ENCODE peak calls at places on chromosomes 16 and 17, in seven cellular contexts. L, F, R, N, P, H and K are unnamed samples.
A peak's percentile ranks its signal among the peaks of the same experiment; 100 is the strongest.

GRCh38 chr17:31580331-31581021 is 189.0 kb downstream of the RAB11FIP4 start:
- DNase-seq in L (no peak), F (no peak), H (peak; percentile 58), R (no peak), N (no peak), P (no peak), K (peak; percentile 36)

GRCh38 chr17:20063665-20064648 is 54.8 kb downstream of the SPECC1 start:
- DNase-seq in R (peak; percentile 79), H (peak; percentile 76), P (no peak), L (no peak), F (no peak), N (no peak), K (peak; percentile 69)

GRCh38 chr16:31177136-31177535 is 2.8 kb upstream of the FUS start:
- DNase-seq in H (no peak), F (no peak), N (no peak), L (peak; percentile 42), P (peak; percentile 77), R (no peak), K (no peak)

GRCh38 chr17:28720247-28720996 is 637 bp downstream of the RPL23A start:
- DNase-seq in F (no peak), N (no peak), R (no peak), H (no peak), P (peak; percentile 68), L (peak; percentile 19), K (no peak)

GRCh38 chr16:66477028-66477515 is 50.0 kb downstream of the BEAN1 start:
- DNase-seq in F (no peak), L (no peak), R (no peak), P (no peak), N (no peak), H (no peak), K (no peak)

GRCh38 chr16:56306690-56307533 is 115.6 kb downstream of the GNAO1 start:
- DNase-seq in R (no peak), N (no peak), F (peak; percentile 22), P (no peak), L (no peak), H (no peak), K (no peak)

GRCh38 chr17:73017653-73018052 is 74.8 kb downstream of the SLC39A11 start:
- DNase-seq in F (no peak), H (no peak), R (peak; percentile 34), P (no peak), N (no peak), L (no peak), K (no peak)

GRCh38 chr16:4486126-4486893 is 10.1 kb downstream of the HMOX2 start:
- DNase-seq in H (peak; percentile 73), F (no peak), L (no peak), N (no peak), P (no peak), R (no peak), K (peak; percentile 77)

GRCh38 chr16:89360760-89361435 is 129.5 kb downstream of the ANKRD11 start:
- DNase-seq in P (peak; percentile 95), N (no peak), R (no peak), F (no peak), H (peak; percentile 36), L (peak; percentile 79), K (no peak)

GRCh38 chr17:27489045-27489715 is 32.9 kb downstream of the KSR1 start:
- DNase-seq in H (peak; percentile 65), N (no peak), P (no peak), L (no peak), R (no peak), F (no peak), K (peak; percentile 33)

GRCh38 chr17:8602679-8603078 is 27.8 kb downstream of the MYH10 start:
- DNase-seq in R (no peak), N (no peak), L (no peak), F (no peak), H (no peak), P (no peak), K (no peak)

GRCh38 chr17:8791910-8792270 is 7.3 kb downstream of the MFSD6L start:
- DNase-seq in L (no peak), H (peak; percentile 14), P (no peak), N (no peak), R (peak; percentile 13), F (no peak), K (no peak)

GRCh38 chr16:87391324-87391949 is 699 bp upstream of the MAP1LC3B start:
- DNase-seq in N (no peak), F (peak; percentile 77), R (no peak), P (no peak), H (peak; percentile 68), L (peak; percentile 16), K (peak; percentile 57)

GRCh38 chr16:68893710-68894705 is 50.7 kb downstream of the TANGO6 start:
- DNase-seq in H (peak; percentile 57), P (no peak), L (no peak), R (no peak), F (peak; percentile 68), N (no peak), K (no peak)

GRCh38 chr17:4785311-4786110 is 653 bp downstream of the VMO1 start:
- DNase-seq in N (no peak), R (no peak), F (no peak), H (no peak), L (peak; percentile 21), P (no peak), K (no peak)

GRCh38 chr17:55609737-55610201 is 98.5 kb upstream of the SMIM36 start:
- DNase-seq in R (no peak), N (no peak), H (peak; percentile 50), P (no peak), L (no peak), F (no peak), K (peak; percentile 22)

GRCh38 chr16:46658925-46659324 is 30.1 kb downstream of the VPS35 start:
- DNase-seq in N (no peak), P (peak; percentile 61), F (no peak), H (peak; percentile 56), L (no peak), R (no peak), K (peak; percentile 35)

GRCh38 chr16:83136419-83136818 is 509.6 kb downstream of the CDH13 start:
- DNase-seq in P (no peak), L (no peak), R (no peak), H (no peak), N (no peak), F (no peak), K (no peak)

GRCh38 chr16:72073831-72074230 is 10.8 kb downstream of the HPR start:
- DNase-seq in F (no peak), R (no peak), H (peak; percentile 53), N (no peak), L (no peak), P (no peak), K (no peak)

GRCh38 chr17:78576389-78577112 is 645 bp downstream of the DNAH17 start:
- DNase-seq in P (no peak), H (no peak), F (no peak), N (no peak), L (no peak), R (no peak), K (no peak)

GRCh38 chr17:67532326-67532871 is 155.3 kb downstream of the PITPNC1 start:
- DNase-seq in R (no peak), L (no peak), N (no peak), H (peak; percentile 70), P (no peak), F (no peak), K (no peak)

GRCh38 chr17:4598776-4599504 is 14.6 kb downstream of the SMTNL2 start:
- DNase-seq in H (peak; percentile 52), F (no peak), N (no peak), L (no peak), R (no peak), P (no peak), K (peak; percentile 80)

GRCh38 chr17:56172517-56172982 is 19.3 kb downstream of the ANKFN1 start:
- DNase-seq in R (no peak), L (no peak), P (no peak), H (no peak), N (no peak), F (peak; percentile 54), K (peak; percentile 92)

GRCh38 chr17:66942453-66943264 is 21.8 kb upstream of the CACNG4 start:
- DNase-seq in H (no peak), F (no peak), R (no peak), N (no peak), P (no peak), L (no peak), K (no peak)

GRCh38 chr17:28597606-28598383 is 1.0 kb downstream of the SPAG5 start:
- DNase-seq in H (no peak), R (no peak), L (no peak), N (no peak), F (no peak), P (no peak), K (no peak)

GRCh38 chr17:1239210-1239609 is 31.0 kb upstream of the BHLHA9 start:
- DNase-seq in L (peak; percentile 9), F (no peak), N (no peak), P (no peak), H (no peak), R (no peak), K (no peak)

GRCh38 chr17:30372755-30373154 is 6.0 kb upstream of the CPD start:
- DNase-seq in N (no peak), F (no peak), H (no peak), P (peak; percentile 47), L (no peak), R (no peak), K (no peak)

GRCh38 chr16:49631521-49632041 is 224.3 kb downstream of the ZNF423 start:
- DNase-seq in R (no peak), N (no peak), L (no peak), P (no peak), F (no peak), H (no peak), K (no peak)

GRCh38 chr17:2302740-2303277 is 776 bp downstream of the SMG6 start:
- DNase-seq in F (peak; percentile 40), L (no peak), H (no peak), P (no peak), N (no peak), R (peak; percentile 16), K (no peak)

GRCh38 chr16:72763927-72764628 is 283.9 kb downstream of the ZFHX3 start:
- DNase-seq in P (no peak), R (no peak), F (peak; percentile 15), L (no peak), N (no peak), H (no peak), K (no peak)

GRCh38 chr16:81937305-81938038 is 73.8 kb downstream of the SDR42E1 start:
- DNase-seq in H (no peak), F (no peak), L (no peak), P (no peak), N (no peak), R (no peak), K (no peak)

GRCh38 chr16:10992797-10993196 is 48.4 kb downstream of the CLEC16A start:
- DNase-seq in L (no peak), R (peak; percentile 46), N (no peak), H (no peak), P (peak; percentile 64), F (no peak), K (no peak)

GRCh38 chr17:4234406-4234805 is 29.4 kb downstream of the ANKFY1 start:
- DNase-seq in P (no peak), N (no peak), L (no peak), F (no peak), H (no peak), R (no peak), K (no peak)

GRCh38 chr17:52106638-52107261 is 51.8 kb downstream of the CA10 start:
- DNase-seq in F (peak; percentile 67), R (peak; percentile 6), P (peak; percentile 44), L (peak; percentile 4), N (no peak), H (peak; percentile 50), K (no peak)